ENCODE peak calls at places on chromosome 11, in five cellular contexts. One of them, this sample, is unnamed. For H3K4me1, the result is how much of the 10 kb centered on the place peaks cover.

GRCh38 chr11:47797633-47798032 is 30.5 kb upstream of the FNBP4 start:
- DNase-seq in right atrium auricular region: no peak
- DNase-seq in uterus: no peak
- DNase-seq in mammary epithelial cell: peak
- DNase-seq in ovary: no peak
- DNase-seq in this sample: no peak

GRCh38 chr11:96033054-96033453 is 109.1 kb upstream of the MTMR2 start:
- DNase-seq in ovary: no peak
- DNase-seq in mammary epithelial cell: no peak
- DNase-seq in uterus: no peak
- DNase-seq in right atrium auricular region: no peak
- DNase-seq in this sample: no peak

GRCh38 chr11:8329336-8329735 is 65.7 kb upstream of the LMO1 start:
- DNase-seq in right atrium auricular region: no peak
- DNase-seq in mammary epithelial cell: no peak
- DNase-seq in uterus: no peak
- DNase-seq in ovary: no peak
- DNase-seq in this sample: no peak

GRCh38 chr11:788009-788640 is 1.8 kb downstream of the CEND1 start:
- DNase-seq in mammary epithelial cell: no peak
- DNase-seq in uterus: no peak
- DNase-seq in right atrium auricular region: no peak
- DNase-seq in ovary: no peak
- DNase-seq in this sample: no peak

GRCh38 chr11:11584446-11584810 is 37.4 kb downstream of the GALNT18 start:
- DNase-seq in mammary epithelial cell: peak
- DNase-seq in uterus: no peak
- DNase-seq in right atrium auricular region: peak
- DNase-seq in ovary: no peak
- DNase-seq in this sample: no peak

GRCh38 chr11:62501432-62501891 is 45.1 kb downstream of the AHNAK start:
- DNase-seq in right atrium auricular region: no peak
- DNase-seq in ovary: no peak
- DNase-seq in mammary epithelial cell: no peak
- DNase-seq in uterus: no peak
- DNase-seq in this sample: peak

GRCh38 chr11:61847914-61848581 is 19.9 kb downstream of the FADS2 start:
- DNase-seq in uterus: no peak
- DNase-seq in mammary epithelial cell: no peak
- DNase-seq in right atrium auricular region: no peak
- DNase-seq in ovary: no peak
- DNase-seq in this sample: no peak

GRCh38 chr11:65622011-65622410 is 6.4 kb downstream of the PCNX3 start:
- DNase-seq in mammary epithelial cell: no peak
- DNase-seq in uterus: no peak
- DNase-seq in right atrium auricular region: no peak
- DNase-seq in ovary: no peak
- DNase-seq in this sample: no peak

GRCh38 chr11:62842171-62842717 is 2.9 kb upstream of the WDR74 start:
- DNase-seq in mammary epithelial cell: no peak
- DNase-seq in right atrium auricular region: peak
- DNase-seq in uterus: peak
- DNase-seq in ovary: peak
- DNase-seq in this sample: peak

GRCh38 chr11:33774356-33775063 is at the start of gene FBXO3:
- DNase-seq in ovary: peak
- DNase-seq in mammary epithelial cell: peak
- DNase-seq in right atrium auricular region: peak
- DNase-seq in uterus: peak
- DNase-seq in this sample: peak

GRCh38 chr11:26608507-26609146 is 36.6 kb upstream of the MUC15 start:
- DNase-seq in right atrium auricular region: no peak
- DNase-seq in ovary: no peak
- DNase-seq in mammary epithelial cell: no peak
- DNase-seq in uterus: no peak
- DNase-seq in this sample: no peak

GRCh38 chr11:123187670-123188507 is 7.2 kb downstream of the CLMP start:
- DNase-seq in mammary epithelial cell: peak
- DNase-seq in ovary: no peak
- DNase-seq in uterus: no peak
- DNase-seq in right atrium auricular region: no peak
- DNase-seq in this sample: no peak

GRCh38 chr11:122024278-122024677 is 91.7 kb downstream of the BLID start:
- DNase-seq in right atrium auricular region: no peak
- DNase-seq in mammary epithelial cell: no peak
- DNase-seq in uterus: no peak
- DNase-seq in ovary: no peak
- DNase-seq in this sample: no peak

GRCh38 chr11:81839016-81839415 is 894.6 kb downstream of the FAM181B start:
- DNase-seq in mammary epithelial cell: no peak
- DNase-seq in uterus: no peak
- DNase-seq in ovary: no peak
- DNase-seq in right atrium auricular region: no peak
- DNase-seq in this sample: no peak

GRCh38 chr11:76806131-76806530 is 23.0 kb downstream of the TSKU start:
- DNase-seq in right atrium auricular region: peak
- DNase-seq in ovary: no peak
- DNase-seq in mammary epithelial cell: no peak
- DNase-seq in uterus: peak
- DNase-seq in this sample: no peak

GRCh38 chr11:1116666-1117390 is 40.9 kb upstream of the MUC5AC start:
- DNase-seq in ovary: peak
- DNase-seq in mammary epithelial cell: no peak
- DNase-seq in right atrium auricular region: no peak
- DNase-seq in uterus: no peak
- DNase-seq in this sample: no peak

GRCh38 chr11:12052676-12053605 is 44.5 kb upstream of the DKK3 start:
- DNase-seq in right atrium auricular region: peak
- DNase-seq in mammary epithelial cell: peak
- DNase-seq in uterus: no peak
- DNase-seq in ovary: no peak
- DNase-seq in this sample: no peak

GRCh38 chr11:7635137-7635536 is 38.2 kb downstream of the CYB5R2 start:
- DNase-seq in mammary epithelial cell: no peak
- DNase-seq in right atrium auricular region: no peak
- DNase-seq in uterus: no peak
- DNase-seq in ovary: no peak
- DNase-seq in this sample: peak

GRCh38 chr11:70825893-70826540 is 426.4 kb downstream of the SHANK2 start:
- DNase-seq in ovary: no peak
- DNase-seq in uterus: no peak
- DNase-seq in mammary epithelial cell: no peak
- DNase-seq in right atrium auricular region: no peak
- DNase-seq in this sample: no peak

DNA sequence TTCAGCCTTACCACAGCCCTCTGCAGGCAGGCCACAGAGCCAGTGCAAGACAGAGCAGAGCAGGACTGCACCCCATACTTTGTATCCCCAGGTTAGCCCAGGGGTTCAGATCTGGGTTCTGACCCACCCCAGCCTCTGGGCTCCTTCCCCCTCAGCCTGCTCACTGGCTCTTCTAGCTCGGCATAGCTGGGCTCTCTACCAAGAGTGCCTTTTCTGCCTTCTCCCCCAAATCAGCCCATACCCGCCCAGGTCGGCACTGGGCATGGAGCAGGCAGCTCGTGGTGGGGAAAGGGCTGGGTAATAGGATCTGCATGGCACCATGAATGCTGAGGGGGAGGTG is 8.3 kb downstream of the RELT start:
- DNase-seq in mammary epithelial cell: no peak
- DNase-seq in ovary: no peak
- DNase-seq in right atrium auricular region: no peak
- DNase-seq in uterus: no peak
- DNase-seq in this sample: no peak
- H3K4me1 ChIP-seq in mammary epithelial cell: under half
- H3K4me1 ChIP-seq in ovary: under half
- H3K4me1 ChIP-seq in right atrium auricular region: half or more
- H3K4me1 ChIP-seq in uterus: under half
- H3K4me1 ChIP-seq in this sample: half or more

GRCh38 chr11:126664193-126664592 is 308.7 kb downstream of the ST3GAL4 start:
- DNase-seq in ovary: no peak
- DNase-seq in right atrium auricular region: no peak
- DNase-seq in uterus: no peak
- DNase-seq in mammary epithelial cell: no peak
- DNase-seq in this sample: no peak

GRCh38 chr11:126661051-126661450 is 305.6 kb downstream of the ST3GAL4 start:
- DNase-seq in ovary: no peak
- DNase-seq in uterus: no peak
- DNase-seq in mammary epithelial cell: no peak
- DNase-seq in right atrium auricular region: no peak
- DNase-seq in this sample: no peak

GRCh38 chr11:126662055-126662790 is 306.7 kb downstream of the ST3GAL4 start:
- DNase-seq in ovary: no peak
- DNase-seq in uterus: no peak
- DNase-seq in right atrium auricular region: no peak
- DNase-seq in mammary epithelial cell: no peak
- DNase-seq in this sample: no peak

GRCh38 chr11:126669416-126669815 is 313.9 kb downstream of the ST3GAL4 start:
- DNase-seq in uterus: no peak
- DNase-seq in ovary: no peak
- DNase-seq in right atrium auricular region: no peak
- DNase-seq in mammary epithelial cell: no peak
- DNase-seq in this sample: no peak

DNA sequence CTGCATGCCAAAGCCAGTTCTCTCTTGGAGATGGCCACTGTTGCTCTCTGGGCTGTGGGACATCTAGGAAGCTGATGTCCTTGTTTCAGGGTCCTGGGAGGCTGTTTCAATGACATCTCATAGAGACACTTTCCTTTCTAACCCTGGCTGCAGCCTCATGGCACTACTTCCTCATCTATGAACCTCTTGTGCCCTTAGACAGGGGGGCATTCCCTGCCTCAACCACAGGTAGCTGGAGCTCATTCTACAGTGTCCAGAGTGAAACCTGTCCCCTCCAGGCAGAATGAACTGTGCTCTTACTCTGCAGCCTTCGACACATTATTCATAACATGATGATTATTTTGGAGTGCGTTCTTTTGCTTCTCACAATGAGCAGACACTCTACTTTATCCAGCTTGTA is 309.2 kb downstream of the ST3GAL4 start:
- DNase-seq in uterus: no peak
- DNase-seq in mammary epithelial cell: no peak
- DNase-seq in right atrium auricular region: no peak
- DNase-seq in ovary: no peak
- DNase-seq in this sample: no peak
- H3K4me3 ChIP-seq in uterus: no peak
- H3K4me3 ChIP-seq in mammary epithelial cell: no peak
- H3K4me3 ChIP-seq in right atrium auricular region: no peak
- H3K4me3 ChIP-seq in ovary: no peak
- H3K4me3 ChIP-seq in this sample: no peak

GRCh38 chr11:112582366-112582765 is 321.7 kb upstream of the PLET1 start:
- DNase-seq in mammary epithelial cell: no peak
- DNase-seq in ovary: no peak
- DNase-seq in right atrium auricular region: no peak
- DNase-seq in uterus: no peak
- DNase-seq in this sample: no peak
- H3K4me1 ChIP-seq in mammary epithelial cell: under half
- H3K4me1 ChIP-seq in ovary: under half
- H3K4me1 ChIP-seq in right atrium auricular region: under half
- H3K4me1 ChIP-seq in uterus: under half
- H3K4me1 ChIP-seq in this sample: under half

GRCh38 chr11:18393581-18394299 is 623 bp upstream of the LDHA start:
- DNase-seq in mammary epithelial cell: no peak
- DNase-seq in right atrium auricular region: no peak
- DNase-seq in uterus: no peak
- DNase-seq in ovary: no peak
- DNase-seq in this sample: no peak
- H3K4me3 ChIP-seq in mammary epithelial cell: peak
- H3K4me3 ChIP-seq in right atrium auricular region: peak
- H3K4me3 ChIP-seq in uterus: peak
- H3K4me3 ChIP-seq in ovary: peak
- H3K4me3 ChIP-seq in this sample: peak

GRCh38 chr11:19244084-19244483 is 3.3 kb upstream of the E2F8 start:
- DNase-seq in ovary: no peak
- DNase-seq in uterus: no peak
- DNase-seq in right atrium auricular region: no peak
- DNase-seq in mammary epithelial cell: peak
- DNase-seq in this sample: no peak

GRCh38 chr11:19243601-19244000 is 2.9 kb upstream of the E2F8 start:
- DNase-seq in mammary epithelial cell: no peak
- DNase-seq in right atrium auricular region: no peak
- DNase-seq in ovary: no peak
- DNase-seq in uterus: no peak
- DNase-seq in this sample: no peak

GRCh38 chr11:19244621-19245020 is 3.9 kb upstream of the E2F8 start:
- DNase-seq in ovary: no peak
- DNase-seq in mammary epithelial cell: peak
- DNase-seq in uterus: no peak
- DNase-seq in right atrium auricular region: no peak
- DNase-seq in this sample: no peak

GRCh38 chr11:19242184-19242932 is 1.6 kb upstream of the E2F8 start:
- DNase-seq in ovary: no peak
- DNase-seq in right atrium auricular region: no peak
- DNase-seq in mammary epithelial cell: no peak
- DNase-seq in uterus: no peak
- DNase-seq in this sample: no peak

GRCh38 chr11:19243143-19243542 is 2.4 kb upstream of the E2F8 start:
- DNase-seq in mammary epithelial cell: no peak
- DNase-seq in ovary: no peak
- DNase-seq in right atrium auricular region: no peak
- DNase-seq in uterus: no peak
- DNase-seq in this sample: no peak
- H3K4me1 ChIP-seq in mammary epithelial cell: under half
- H3K4me1 ChIP-seq in ovary: under half
- H3K4me1 ChIP-seq in right atrium auricular region: under half
- H3K4me1 ChIP-seq in uterus: under half
- H3K4me1 ChIP-seq in this sample: under half

DNA sequence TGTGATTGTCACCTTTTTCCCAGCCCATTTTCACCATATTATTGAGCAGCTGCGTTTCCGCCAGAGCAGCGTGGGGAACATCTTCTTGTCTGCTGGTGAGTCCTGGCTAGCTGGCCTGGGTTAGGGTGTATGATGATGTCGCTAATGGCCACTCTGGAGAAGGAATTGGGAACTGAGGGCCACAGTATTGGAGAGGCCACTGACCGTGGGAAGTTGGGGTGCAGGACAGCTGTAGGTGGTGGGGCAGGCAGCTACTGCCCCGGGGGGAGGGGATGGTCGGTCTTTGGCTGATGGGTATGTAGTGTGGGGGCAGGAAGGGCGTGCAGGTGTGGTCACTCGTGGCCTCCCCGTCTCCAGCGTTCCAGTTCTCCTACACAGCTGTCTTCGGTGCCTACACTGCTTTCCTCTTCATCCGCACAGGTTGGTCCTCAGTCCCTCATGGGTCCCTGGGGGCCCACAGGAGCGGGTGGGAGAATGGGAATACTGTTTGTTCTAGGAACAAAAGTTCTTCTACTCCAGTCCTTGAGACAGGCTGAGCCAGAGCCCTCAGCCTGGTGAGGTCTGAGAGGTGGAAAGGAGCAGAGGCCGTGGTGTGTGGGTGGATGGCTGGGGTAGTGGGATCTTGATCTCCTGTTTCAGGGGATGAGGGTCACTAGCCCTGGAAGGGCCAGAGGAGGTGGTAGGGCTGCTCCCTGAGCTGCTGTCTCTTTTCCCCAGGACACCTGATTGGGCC is 2.1 kb downstream of the RCE1 start:
- DNase-seq in right atrium auricular region: no peak
- DNase-seq in ovary: peak
- DNase-seq in uterus: no peak
- DNase-seq in mammary epithelial cell: no peak
- DNase-seq in this sample: no peak
- H3K4me3 ChIP-seq in right atrium auricular region: no peak
- H3K4me3 ChIP-seq in ovary: no peak
- H3K4me3 ChIP-seq in uterus: no peak
- H3K4me3 ChIP-seq in mammary epithelial cell: no peak
- H3K4me3 ChIP-seq in this sample: no peak

This sample was measured in left ventricle myocardium inferior.